ENCODE peak calls at places on chromosome 1, in seven cellular contexts. B is heart left ventricle, H is heart right ventricle, U is right lobe of liver, X is uterus, N is AG04450, Z is IMR-90. O is an unnamed sample.

GRCh38 chr1:91803133-91803532 is 82.8 kb downstream of the TGFBR3 start:
- DNase-seq in B (no peak), H (no peak), U (no peak), X (no peak), N (no peak), Z (no peak), O (no peak)

GRCh38 chr1:116987256-116987555 is 14.4 kb upstream of the CD101 start:
- DNase-seq in B (no peak), H (no peak), U (no peak), X (no peak), N (no peak), Z (no peak), O (no peak)

GRCh38 chr1:11187936-11188335 is 1.2 kb upstream of the ANGPTL7 start:
- DNase-seq in B (no peak), H (no peak), U (no peak), X (no peak), N (no peak), Z (no peak), O (no peak)

GRCh38 chr1:54069792-54070548 is 16.6 kb downstream of the TCEANC2 start:
- DNase-seq in B (no peak), H (no peak), U (no peak), X (no peak), N (no peak), Z (peak; percentile 67), O (peak; percentile 71)

GRCh38 chr1:232704694-232705680 is 75.1 kb upstream of the SIPA1L2 start:
- DNase-seq in B (no peak), H (peak; percentile 9), U (no peak), X (peak; percentile 67), N (peak; percentile 56), Z (peak; percentile 91), O (peak; percentile 77)

GRCh38 chr1:92910081-92910480 is 51.2 kb downstream of the DIPK1A start:
- DNase-seq in B (no peak), H (no peak), U (no peak), X (no peak), N (no peak), Z (no peak), O (no peak)

GRCh38 chr1:67290236-67290635 is 17.4 kb upstream of the IL12RB2 start:
- DNase-seq in B (no peak), H (no peak), U (no peak), X (no peak), N (no peak), Z (no peak), O (no peak)

GRCh38 chr1:30315185-30315960 is 408.0 kb downstream of the MATN1 start:
- DNase-seq in B (no peak), H (no peak), U (no peak), X (no peak), N (no peak), Z (peak; percentile 5), O (no peak)

GRCh38 chr1:43525995-43526394 is 4.7 kb upstream of the PTPRF start:
- DNase-seq in B (no peak), H (no peak), U (no peak), X (no peak), N (no peak), Z (peak; percentile 67), O (peak; percentile 68)

GRCh38 chr1:218259800-218260199 is 25.3 kb upstream of the RRP15 start:
- DNase-seq in B (no peak), H (no peak), U (no peak), X (no peak), N (no peak), Z (no peak), O (peak; percentile 21)

GRCh38 chr1:47181095-47181954 is 8.5 kb downstream of the PDZK1IP1 start:
- DNase-seq in B (no peak), H (no peak), U (peak; percentile 52), X (no peak), N (no peak), Z (no peak), O (no peak)

GRCh38 chr1:172662464-172663109 is 3.7 kb downstream of the FASLG start:
- DNase-seq in B (no peak), H (no peak), U (peak; percentile 41), X (peak; percentile 20), N (peak; percentile 26), Z (peak; percentile 86), O (peak; percentile 91)

GRCh38 chr1:230261918-230262650 is 164.0 kb downstream of the PGBD5 start:
- DNase-seq in B (no peak), H (no peak), U (no peak), X (no peak), N (no peak), Z (no peak), O (no peak)

GRCh38 chr1:39230261-39231190 is 26.0 kb downstream of the MACF1 start:
- DNase-seq in B (no peak), H (no peak), U (no peak), X (no peak), N (no peak), Z (no peak), O (no peak)

GRCh38 chr1:160971618-160972056 is 17.0 kb upstream of the ITLN2 start:
- DNase-seq in B (no peak), H (no peak), U (no peak), X (no peak), N (no peak), Z (no peak), O (no peak)

GRCh38 chr1:82064701-82065100 is 264.0 kb downstream of the ADGRL2 start:
- DNase-seq in B (no peak), H (no peak), U (no peak), X (no peak), N (no peak), Z (no peak), O (no peak)

GRCh38 chr1:172003766-172004530 is 162.7 kb downstream of the DNM3 start:
- DNase-seq in B (no peak), H (no peak), U (no peak), X (no peak), N (no peak), Z (peak; percentile 17), O (peak; percentile 13)

DNA sequence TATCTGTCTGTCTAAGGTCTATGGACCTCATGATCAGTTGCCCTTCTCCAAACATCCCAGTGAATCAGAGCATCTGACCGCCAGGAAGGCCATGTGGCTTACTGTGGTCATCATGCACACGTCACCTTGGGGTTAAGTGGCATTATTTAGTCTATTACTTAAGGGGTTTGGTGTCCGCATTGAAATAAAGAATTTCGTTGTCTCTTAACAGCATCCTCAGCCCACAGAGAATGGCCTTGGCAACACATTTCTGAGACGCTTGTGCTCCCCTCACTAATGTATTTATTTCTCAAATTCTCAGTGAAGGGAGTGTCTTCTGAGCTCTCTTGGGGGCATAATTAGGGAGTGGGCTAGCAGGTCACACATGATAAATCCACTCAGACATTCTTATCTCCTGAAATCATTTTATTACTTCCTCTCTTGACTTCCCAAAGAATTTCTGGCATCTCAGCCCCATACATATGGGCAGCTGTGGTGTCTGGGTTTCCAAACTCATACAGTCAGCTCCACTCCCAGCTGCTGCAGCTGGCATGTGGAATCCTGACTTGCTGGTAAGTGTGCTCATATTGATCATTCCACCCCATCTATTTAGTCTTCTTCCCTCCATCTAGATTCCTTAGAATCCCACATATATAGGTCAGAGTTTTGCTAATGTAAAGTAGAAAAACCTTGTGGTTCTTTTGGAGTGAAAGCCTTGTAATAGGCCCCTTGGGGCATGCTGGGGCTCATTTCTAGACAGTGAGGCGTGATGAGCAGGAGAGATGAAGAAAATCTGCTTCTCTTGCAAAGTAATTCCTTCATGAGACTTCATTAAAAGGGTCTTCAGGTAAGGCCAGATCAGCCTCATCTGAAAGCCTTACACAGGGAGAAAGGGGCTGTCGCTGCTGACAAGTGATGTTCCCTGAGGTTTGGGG is 110.5 kb downstream of the HHAT start:
- DNase-seq in B (no peak), H (no peak), U (no peak), X (no peak), N (peak; percentile 94), Z (peak; percentile 98), O (peak; percentile 29)
- H3K4me3 ChIP-seq in B (no peak overlapping the region), H (no peak overlapping the region), U (no peak overlapping the region), X (no peak overlapping the region), N (no peak overlapping the region), Z (no peak overlapping the region), O (no peak overlapping the region)

GRCh38 chr1:151968791-151969399 is 24.8 kb downstream of the S100A10 start:
- DNase-seq in B (no peak), H (no peak), U (no peak), X (no peak), N (no peak), Z (no peak), O (no peak)
- TF ChIP-seq CTCF in B (no peak), H (no peak), U (no peak), X (no peak), N (no peak), Z (no peak), O (no peak)

GRCh38 chr1:8317647-8318360 is at the start of gene SLC45A1:
- DNase-seq in B (peak; percentile 88), H (peak; percentile 80), U (peak; percentile 74), X (peak; percentile 84), N (no peak), Z (peak; percentile 57), O (peak; percentile 70)

GRCh38 chr1:8321612-8322011 is 3.7 kb downstream of the SLC45A1 start:
- DNase-seq in B (no peak), H (no peak), U (no peak), X (no peak), N (no peak), Z (no peak), O (no peak)

GRCh38 chr1:8315573-8316475 is 2.1 kb upstream of the SLC45A1 start:
- DNase-seq in B (no peak), H (no peak), U (no peak), X (no peak), N (no peak), Z (no peak), O (no peak)

GRCh38 chr1:8314346-8315280 is 3.3 kb upstream of the SLC45A1 start:
- DNase-seq in B (peak; percentile 69), H (peak; percentile 69), U (peak; percentile 78), X (peak; percentile 83), N (peak; percentile 52), Z (peak; percentile 77), O (peak; percentile 87)

GRCh38 chr1:8318436-8318835 is 522 bp downstream of the SLC45A1 start:
- DNase-seq in B (no peak), H (no peak), U (no peak), X (no peak), N (no peak), Z (no peak), O (no peak)
- H3K4me3 ChIP-seq in B (peak overlapping the region; percentile 68), H (peak overlapping the region; percentile 81), U (peak overlapping the region; percentile 50), X (peak overlapping the region; percentile 56), N (peak overlapping the region; percentile 67), Z (peak overlapping the region; percentile 86), O (peak overlapping the region; percentile 60)

GRCh38 chr1:111720977-111721670 is 18.1 kb downstream of the INKA2 start:
- DNase-seq in B (no peak), H (no peak), U (no peak), X (no peak), N (no peak), Z (no peak), O (no peak)

GRCh38 chr1:111720274-111720976 is 18.8 kb downstream of the INKA2 start:
- DNase-seq in B (peak; percentile 81), H (peak; percentile 80), U (no peak), X (no peak), N (no peak), Z (no peak), O (peak; percentile 25)

GRCh38 chr1:111717450-111717849 is 21.7 kb downstream of the INKA2 start:
- DNase-seq in B (no peak), H (no peak), U (no peak), X (no peak), N (no peak), Z (no peak), O (no peak)

GRCh38 chr1:111719135-111719534 is 20.1 kb downstream of the INKA2 start:
- DNase-seq in B (no peak), H (no peak), U (no peak), X (no peak), N (no peak), Z (no peak), O (no peak)

GRCh38 chr1:111719561-111720239 is 19.5 kb downstream of the INKA2 start:
- DNase-seq in B (peak; percentile 71), H (peak; percentile 87), U (no peak), X (no peak), N (no peak), Z (no peak), O (peak; percentile 78)
- TF ChIP-seq CTCF in B (no peak), H (no peak), U (no peak), X (no peak), N (no peak), Z (no peak), O (no peak)